ENCODE peak calls at places on chromosomes 16 and 17, in four cellular contexts. V is body of pancreas, E is left lung, C is lower lobe of right lung. W is an unnamed sample.

GRCh38 chr17:64092111-64092510 is 37.8 kb downstream of the ERN1 start:
- DNase-seq in V (peak; percentile 33), E (no peak), C (no peak), W (no peak)

GRCh38 chr16:86138121-86138944 is 239.4 kb downstream of the IRF8 start:
- DNase-seq in V (no peak), E (no peak), C (no peak), W (no peak)

GRCh38 chr17:14329900-14330491 is 29.1 kb downstream of the HS3ST3B1 start:
- DNase-seq in V (no peak), E (no peak), C (no peak), W (no peak)

GRCh38 chr16:28846933-28847273 is 755 bp upstream of the TUFM start:
- DNase-seq in V (no peak), E (no peak), C (no peak), W (no peak)

GRCh38 chr17:16512011-16512410 is 20.0 kb upstream of the LRRC75A start:
- DNase-seq in V (no peak), E (no peak), C (no peak), W (no peak)

GRCh38 chr17:9644910-9645751 is at the start of gene USP43:
- DNase-seq in V (peak; percentile 73), E (peak; percentile 89), C (peak; percentile 71), W (no peak)

GRCh38 chr17:10197362-10197720 is 1.1 kb downstream of the GAS7 start:
- DNase-seq in V (no peak), E (no peak), C (no peak), W (no peak)

GRCh38 chr17:72838581-72838980 is 253.9 kb downstream of the SLC39A11 start:
- DNase-seq in V (no peak), E (no peak), C (no peak), W (no peak)

GRCh38 chr17:20206068-20206467 is 196.9 kb downstream of the SPECC1 start:
- DNase-seq in V (no peak), E (no peak), C (no peak), W (no peak)

GRCh38 chr17:7575481-7575883 is 4.0 kb upstream of the CD68 start:
- DNase-seq in V (no peak), E (no peak), C (no peak), W (no peak)
- H3K4me3 ChIP-seq in V (no peak overlapping the region), E (no peak overlapping the region), C (peak overlapping the region; percentile 81), W (no peak overlapping the region)

DNA sequence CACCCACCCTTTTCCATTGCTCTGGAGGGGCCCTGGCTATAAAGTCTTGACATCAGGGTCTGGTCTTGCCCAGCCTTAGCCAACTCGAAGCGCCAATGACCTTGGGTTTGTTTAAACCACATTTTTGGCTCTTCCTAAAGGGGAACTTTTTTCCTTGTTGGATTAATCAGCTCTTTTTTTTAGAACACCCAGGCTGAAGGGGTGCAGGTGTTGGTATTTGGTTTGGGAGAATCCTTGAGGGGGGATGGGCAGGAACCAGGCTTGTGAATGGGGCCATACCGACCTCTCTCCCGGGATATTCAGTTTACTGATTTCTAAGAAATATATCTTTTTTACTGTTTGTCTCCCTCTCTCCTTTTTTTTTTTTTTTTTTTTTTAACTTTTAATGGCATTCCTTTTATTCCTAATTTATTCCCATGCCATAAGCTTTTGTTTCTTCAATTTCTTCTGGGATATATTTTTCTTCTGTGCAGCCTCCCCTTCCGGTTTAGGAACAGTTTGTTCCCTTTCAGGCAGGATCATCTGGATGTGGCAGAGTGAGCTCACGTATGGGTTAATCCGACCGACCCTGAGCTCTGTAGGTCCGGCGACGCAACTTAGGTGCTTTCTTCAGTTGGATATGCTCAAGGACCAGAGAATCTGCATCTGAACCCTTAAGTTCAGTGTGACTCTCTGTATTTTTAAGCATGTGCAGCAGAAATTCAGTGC is 129.5 kb downstream of the ABCC6 start:
- DNase-seq in V (peak; percentile 67), E (no peak), C (no peak), W (no peak)
- H3K36me3 ChIP-seq in V (no peaks in the 10 kb centered on the region), E (peaks cover 85% of the 10 kb centered on the region), C (peaks cover 75% of the 10 kb centered on the region), W (no peaks in the 10 kb centered on the region)

GRCh38 chr16:16997349-16997748 is 473.4 kb downstream of the XYLT1 start:
- DNase-seq in V (no peak), E (no peak), C (no peak), W (no peak)

GRCh38 chr16:16994831-16995230 is 475.9 kb downstream of the XYLT1 start:
- DNase-seq in V (no peak), E (no peak), C (no peak), W (no peak)

GRCh38 chr16:17001471-17001870 is 469.3 kb downstream of the XYLT1 start:
- DNase-seq in V (no peak), E (no peak), C (no peak), W (no peak)

GRCh38 chr16:16992986-16993783 is 477.6 kb downstream of the XYLT1 start:
- DNase-seq in V (no peak), E (no peak), C (no peak), W (no peak)

GRCh38 chr16:16996830-16997229 is 473.9 kb downstream of the XYLT1 start:
- DNase-seq in V (no peak), E (no peak), C (no peak), W (no peak)
- TF ChIP-seq CTCF in V (no peak), E (no peak), C (no peak), W (no peak)

DNA sequence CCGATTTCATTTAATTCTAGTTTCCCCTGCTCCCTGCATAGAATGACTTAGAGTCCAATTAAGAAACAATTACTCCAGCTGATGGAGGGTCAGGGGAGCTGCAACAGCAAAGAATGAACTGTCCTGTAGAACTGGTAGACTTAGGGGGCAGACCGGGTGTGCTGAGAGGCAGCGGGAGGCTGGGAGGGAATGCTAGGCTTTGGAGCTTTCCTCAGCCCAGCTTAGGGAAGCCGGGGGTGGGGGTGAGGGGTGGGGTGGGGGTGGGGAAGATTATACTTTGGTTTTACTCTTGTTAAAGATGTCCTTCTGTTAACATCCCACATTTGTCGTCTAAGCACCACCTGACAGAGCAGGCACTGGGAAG is 458.6 kb upstream of the ASIC2 start:
- DNase-seq in V (no peak), E (no peak), C (no peak), W (no peak)
- H3K4me3 ChIP-seq in V (no peak overlapping the region), E (no peak overlapping the region), C (no peak overlapping the region), W (no peak overlapping the region)

GRCh38 chr17:41869426-41869825 is 4.2 kb upstream of the KLHL11 start:
- DNase-seq in V (no peak), E (no peak), C (no peak), W (no peak)
- H3K36me3 ChIP-seq in V (peaks cover 24% of the 10 kb centered on the region), E (peaks cover 80% of the 10 kb centered on the region), C (peaks cover 75% of the 10 kb centered on the region), W (peaks cover 7% of the 10 kb centered on the region)

GRCh38 chr16:88913870-88914269 is 47.4 kb upstream of the PABPN1L start:
- DNase-seq in V (no peak), E (no peak), C (no peak), W (no peak)

GRCh38 chr16:88914750-88915368 is 48.4 kb upstream of the PABPN1L start:
- DNase-seq in V (no peak), E (no peak), C (no peak), W (no peak)

GRCh38 chr16:88917146-88917914 is 50.9 kb upstream of the PABPN1L start:
- DNase-seq in V (no peak), E (no peak), C (no peak), W (no peak)

GRCh38 chr16:88917915-88918627 is 51.6 kb upstream of the PABPN1L start:
- DNase-seq in V (no peak), E (no peak), C (no peak), W (no peak)

GRCh38 chr16:88915639-88916327 is 49.3 kb upstream of the PABPN1L start:
- DNase-seq in V (no peak), E (no peak), C (no peak), W (no peak)
- TF ChIP-seq CTCF in V (no peak), E (no peak), C (no peak), W (no peak)

DNA sequence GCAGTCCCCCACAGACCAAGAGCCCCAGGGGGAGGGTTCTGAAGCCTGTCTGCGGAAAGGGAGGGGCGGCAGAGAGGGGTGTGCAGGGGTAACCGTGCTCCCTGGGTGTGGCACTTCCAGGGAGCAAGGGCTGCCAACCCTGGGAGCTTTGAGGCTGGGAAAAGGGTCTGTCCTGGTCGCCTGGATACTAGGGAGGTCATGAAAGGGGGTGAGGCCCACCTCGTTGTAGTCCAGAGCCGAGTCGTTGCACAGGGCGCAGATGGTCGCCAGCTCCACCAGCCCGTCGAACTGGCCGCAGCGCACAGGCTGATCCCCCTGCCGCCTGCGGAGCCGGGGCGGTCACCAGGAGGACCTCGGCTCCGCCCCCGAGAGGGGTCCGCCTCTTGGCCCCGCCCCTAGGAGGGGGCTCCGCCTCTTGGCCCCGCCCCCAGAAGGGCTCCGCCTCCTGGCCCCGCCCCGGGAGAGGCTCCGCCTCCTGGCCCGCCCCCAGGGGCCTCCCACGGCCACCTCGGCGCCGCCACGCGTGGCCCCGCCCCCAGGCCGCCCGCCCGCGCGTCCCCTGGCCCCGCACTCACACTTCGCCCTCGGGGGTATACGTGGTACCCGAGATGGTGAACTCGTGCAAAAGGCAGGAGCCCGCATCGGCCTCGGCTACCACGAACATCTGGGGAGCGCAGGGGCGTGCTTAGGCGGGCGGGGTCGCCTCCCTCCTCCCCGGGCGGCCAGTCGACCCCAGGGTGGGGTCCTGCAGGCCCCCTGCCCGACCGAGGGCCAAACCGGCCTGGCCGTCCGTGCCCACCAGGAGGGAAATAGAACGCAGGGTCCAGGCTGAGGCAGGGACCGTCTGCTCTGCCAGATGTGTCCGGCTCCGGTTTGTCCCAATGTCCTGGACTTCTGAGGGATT is 19.5 kb downstream of the ATP2A3 start:
- DNase-seq in V (no peak), E (peak; percentile 85), C (no peak), W (no peak)
- H3K4me3 ChIP-seq in V (no peak overlapping the region), E (no peak overlapping the region), C (peak overlapping the region; percentile 41), W (peak overlapping the region; percentile 31)

GRCh38 chr17:48559609-48560451 is 14.9 kb upstream of the HOXB2 start:
- DNase-seq in V (no peak), E (no peak), C (no peak), W (no peak)

GRCh38 chr17:48558731-48559608 is 14.1 kb upstream of the HOXB2 start:
- DNase-seq in V (no peak), E (no peak), C (no peak), W (no peak)

GRCh38 chr17:48555616-48556533 is 11.0 kb upstream of the HOXB2 start:
- DNase-seq in V (no peak), E (no peak), C (no peak), W (no peak)

GRCh38 chr17:48556534-48557401 is 11.9 kb upstream of the HOXB2 start:
- DNase-seq in V (no peak), E (no peak), C (no peak), W (no peak)

DNA sequence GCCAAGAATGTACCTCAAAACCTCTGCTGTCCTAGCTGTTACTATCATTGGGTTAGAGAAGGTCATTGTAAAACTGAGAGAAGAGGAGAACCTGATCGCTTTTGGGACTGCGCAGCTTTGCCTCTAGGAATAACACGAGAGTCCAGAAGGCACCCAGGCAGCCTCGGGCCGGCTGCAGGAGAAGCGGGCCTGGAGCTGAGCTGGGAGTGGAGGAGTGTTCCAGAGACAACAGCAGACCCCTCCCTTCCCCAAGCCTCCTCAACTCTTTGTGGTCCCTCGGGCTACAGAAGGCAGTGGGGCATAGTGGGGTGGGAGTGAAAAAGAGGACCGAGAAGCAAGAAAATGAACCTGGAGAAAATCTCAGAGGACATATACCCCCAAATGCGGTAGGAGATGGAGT is 13.1 kb upstream of the HOXB2 start:
- DNase-seq in V (no peak), E (no peak), C (no peak), W (no peak)
- H3K36me3 ChIP-seq in V (no peaks in the 10 kb centered on the region), E (no peaks in the 10 kb centered on the region), C (no peaks in the 10 kb centered on the region), W (peaks cover 7% of the 10 kb centered on the region)

GRCh38 chr17:38542286-38542685 is 63.5 kb downstream of the SRCIN1 start:
- DNase-seq in V (no peak), E (peak; percentile 25), C (no peak), W (no peak)
- TF ChIP-seq CTCF in V (no peak), E (no peak), C (no peak), W (no peak)